ENCODE peak calls at places on chromosomes 6 and 20, in six cellular contexts. H is globus pallidus; O is activated naive CD8-positive, alpha-beta T cell treated with anti-CD3 and anti-CD28 coated beads, Interleukin-2, amount 50 U/mL, for 24 hours; D is fibroblast of the conjunctiva; J is GM20000; F is AG20443. M is an unnamed sample.

GRCh38 chr6:20606831-20607230 is 72.6 kb downstream of the CDKAL1 start:
- DNase-seq in H (no peak), D (no peak), O (no peak), F (no peak), J (no peak), M (no peak)

GRCh38 chr6:54737247-54737646 is 109.3 kb upstream of the FAM83B start:
- DNase-seq in J (peak), O (peak), H (no peak), F (peak), D (no peak), M (no peak)

GRCh38 chr6:43256670-43257664 is 13.7 kb downstream of the TTBK1 start:
- DNase-seq in F (no peak), D (no peak), J (no peak), O (peak), H (no peak), M (no peak)

GRCh38 chr6:16849280-16850210 is 88.3 kb upstream of the ATXN1 start:
- DNase-seq in D (peak), O (no peak), F (peak), H (no peak), J (no peak), M (peak)

GRCh38 chr6:97205936-97206335 is 77.1 kb downstream of the MMS22L start:
- DNase-seq in D (no peak), H (no peak), O (no peak), J (no peak), F (no peak), M (no peak)

GRCh38 chr20:43751167-43752050 is 24.6 kb upstream of the GTSF1L start:
- DNase-seq in F (peak), J (peak), D (peak), O (peak), H (no peak), M (peak)

GRCh38 chr6:46949662-46950280 is 28.0 kb upstream of the ADGRF5 start:
- DNase-seq in F (no peak), J (no peak), H (no peak), O (no peak), D (no peak), M (peak)

GRCh38 chr6:11784341-11784740 is 5.7 kb upstream of the ADTRP start:
- DNase-seq in D (no peak), O (no peak), F (no peak), J (no peak), H (no peak), M (no peak)

GRCh38 chr6:67121115-67121514 is 1414.1 kb upstream of the EYS start:
- DNase-seq in D (no peak), J (no peak), F (no peak), H (no peak), O (no peak), M (no peak)

GRCh38 chr20:10619427-10619826 is 54.4 kb downstream of the JAG1 start:
- DNase-seq in F (peak), D (no peak), J (no peak), O (no peak), H (no peak), M (peak)

M was measured in kidney glomerular epithelial cell.